ENCODE peak calls at places on chromosomes 16 and 17, in ten cellular contexts. One of them, this sample, is unnamed.
A peak's percentile ranks its signal among the peaks of the same experiment; 100 is the strongest.

GRCh38 chr17:18115517-18115916 is 7.0 kb downstream of the MYO15A start:
- DNase-seq in HT1080: no peak
- DNase-seq in NCI-H774: no peak
- DNase-seq in AG04450: no peak
- DNase-seq in T-cell: no peak
- DNase-seq in KG1: no peak
- DNase-seq in caudate nucleus: no peak
- DNase-seq in CD8-positive, alpha-beta memory T cell: no peak
- DNase-seq in stimulated activated CD8-positive, alpha-beta memory T cell treated with anti-CD3 and anti-CD28 coated beads, Interleukin-4, amount 100 ng/mL, for 4 hours: no peak
- DNase-seq in mucosa of descending colon: no peak
- DNase-seq in this sample: no peak

GRCh38 chr17:27748360-27748825 is 51.9 kb downstream of the NOS2 start:
- DNase-seq in HT1080: no peak
- DNase-seq in NCI-H774: no peak
- DNase-seq in AG04450: no peak
- DNase-seq in T-cell: no peak
- DNase-seq in KG1: no peak
- DNase-seq in caudate nucleus: no peak
- DNase-seq in CD8-positive, alpha-beta memory T cell: no peak
- DNase-seq in stimulated activated CD8-positive, alpha-beta memory T cell treated with anti-CD3 and anti-CD28 coated beads, Interleukin-4, amount 100 ng/mL, for 4 hours: no peak
- DNase-seq in mucosa of descending colon: no peak
- DNase-seq in this sample: no peak

GRCh38 chr17:17492562-17492961 is 3.6 kb downstream of the RASD1 start:
- DNase-seq in HT1080: no peak
- DNase-seq in NCI-H774: no peak
- DNase-seq in AG04450: no peak
- DNase-seq in T-cell: no peak
- DNase-seq in KG1: no peak
- DNase-seq in caudate nucleus: no peak
- DNase-seq in CD8-positive, alpha-beta memory T cell: no peak
- DNase-seq in stimulated activated CD8-positive, alpha-beta memory T cell treated with anti-CD3 and anti-CD28 coated beads, Interleukin-4, amount 100 ng/mL, for 4 hours: no peak
- DNase-seq in mucosa of descending colon: no peak
- DNase-seq in this sample: no peak

GRCh38 chr16:72162105-72162680 is 9.8 kb downstream of the PMFBP1 start:
- DNase-seq in HT1080: no peak
- DNase-seq in NCI-H774: no peak
- DNase-seq in AG04450: no peak
- DNase-seq in T-cell: no peak
- DNase-seq in KG1: no peak
- DNase-seq in caudate nucleus: no peak
- DNase-seq in CD8-positive, alpha-beta memory T cell: no peak
- DNase-seq in stimulated activated CD8-positive, alpha-beta memory T cell treated with anti-CD3 and anti-CD28 coated beads, Interleukin-4, amount 100 ng/mL, for 4 hours: no peak
- DNase-seq in mucosa of descending colon: no peak
- DNase-seq in this sample: no peak

GRCh38 chr17:17345294-17345597 is 42.1 kb downstream of the NT5M start:
- DNase-seq in HT1080: no peak
- DNase-seq in NCI-H774: no peak
- DNase-seq in AG04450: no peak
- DNase-seq in T-cell: no peak
- DNase-seq in KG1: no peak
- DNase-seq in caudate nucleus: no peak
- DNase-seq in CD8-positive, alpha-beta memory T cell: no peak
- DNase-seq in stimulated activated CD8-positive, alpha-beta memory T cell treated with anti-CD3 and anti-CD28 coated beads, Interleukin-4, amount 100 ng/mL, for 4 hours: no peak
- DNase-seq in mucosa of descending colon: no peak
- DNase-seq in this sample: no peak

GRCh38 chr16:54522596-54522995 is 236.0 kb upstream of the IRX3 start:
- DNase-seq in HT1080: no peak
- DNase-seq in NCI-H774: no peak
- DNase-seq in AG04450: no peak
- DNase-seq in T-cell: no peak
- DNase-seq in KG1: no peak
- DNase-seq in caudate nucleus: no peak
- DNase-seq in CD8-positive, alpha-beta memory T cell: no peak
- DNase-seq in stimulated activated CD8-positive, alpha-beta memory T cell treated with anti-CD3 and anti-CD28 coated beads, Interleukin-4, amount 100 ng/mL, for 4 hours: no peak
- DNase-seq in mucosa of descending colon: no peak
- DNase-seq in this sample: no peak

GRCh38 chr17:81044764-81045589 is 10.0 kb downstream of the BAIAP2 start:
- DNase-seq in HT1080: peak; percentile 36
- DNase-seq in NCI-H774: peak; percentile 48
- DNase-seq in AG04450: no peak
- DNase-seq in T-cell: no peak
- DNase-seq in KG1: no peak
- DNase-seq in caudate nucleus: peak; percentile 16
- DNase-seq in CD8-positive, alpha-beta memory T cell: no peak
- DNase-seq in stimulated activated CD8-positive, alpha-beta memory T cell treated with anti-CD3 and anti-CD28 coated beads, Interleukin-4, amount 100 ng/mL, for 4 hours: no peak
- DNase-seq in mucosa of descending colon: peak; percentile 85
- DNase-seq in this sample: no peak

GRCh38 chr16:9567674-9568073 is 476.2 kb downstream of the HAPSTR1 start:
- DNase-seq in HT1080: no peak
- DNase-seq in NCI-H774: peak; percentile 5
- DNase-seq in AG04450: no peak
- DNase-seq in T-cell: no peak
- DNase-seq in KG1: no peak
- DNase-seq in caudate nucleus: no peak
- DNase-seq in CD8-positive, alpha-beta memory T cell: no peak
- DNase-seq in stimulated activated CD8-positive, alpha-beta memory T cell treated with anti-CD3 and anti-CD28 coated beads, Interleukin-4, amount 100 ng/mL, for 4 hours: no peak
- DNase-seq in mucosa of descending colon: no peak
- DNase-seq in this sample: no peak

GRCh38 chr17:57985675-57985974 is 2.4 kb downstream of the VEZF1 start:
- DNase-seq in HT1080: peak; percentile 66
- DNase-seq in NCI-H774: no peak
- DNase-seq in AG04450: no peak
- DNase-seq in T-cell: no peak
- DNase-seq in KG1: no peak
- DNase-seq in caudate nucleus: no peak
- DNase-seq in CD8-positive, alpha-beta memory T cell: no peak
- DNase-seq in stimulated activated CD8-positive, alpha-beta memory T cell treated with anti-CD3 and anti-CD28 coated beads, Interleukin-4, amount 100 ng/mL, for 4 hours: no peak
- DNase-seq in mucosa of descending colon: no peak
- DNase-seq in this sample: peak; percentile 64

GRCh38 chr17:73831699-73832098 is 187.5 kb upstream of the SDK2 start:
- DNase-seq in HT1080: no peak
- DNase-seq in NCI-H774: no peak
- DNase-seq in AG04450: no peak
- DNase-seq in T-cell: no peak
- DNase-seq in KG1: no peak
- DNase-seq in caudate nucleus: no peak
- DNase-seq in CD8-positive, alpha-beta memory T cell: no peak
- DNase-seq in stimulated activated CD8-positive, alpha-beta memory T cell treated with anti-CD3 and anti-CD28 coated beads, Interleukin-4, amount 100 ng/mL, for 4 hours: no peak
- DNase-seq in mucosa of descending colon: no peak
- DNase-seq in this sample: no peak

GRCh38 chr17:17979778-17980177 is 7.1 kb downstream of the DRC3 start:
- DNase-seq in HT1080: no peak
- DNase-seq in NCI-H774: no peak
- DNase-seq in AG04450: no peak
- DNase-seq in T-cell: no peak
- DNase-seq in KG1: no peak
- DNase-seq in caudate nucleus: no peak
- DNase-seq in CD8-positive, alpha-beta memory T cell: no peak
- DNase-seq in stimulated activated CD8-positive, alpha-beta memory T cell treated with anti-CD3 and anti-CD28 coated beads, Interleukin-4, amount 100 ng/mL, for 4 hours: no peak
- DNase-seq in mucosa of descending colon: no peak
- DNase-seq in this sample: no peak

GRCh38 chr16:66617728-66618127 is 13.2 kb downstream of the CMTM3 start:
- DNase-seq in HT1080: no peak
- DNase-seq in NCI-H774: no peak
- DNase-seq in AG04450: no peak
- DNase-seq in T-cell: no peak
- DNase-seq in KG1: no peak
- DNase-seq in caudate nucleus: no peak
- DNase-seq in CD8-positive, alpha-beta memory T cell: no peak
- DNase-seq in stimulated activated CD8-positive, alpha-beta memory T cell treated with anti-CD3 and anti-CD28 coated beads, Interleukin-4, amount 100 ng/mL, for 4 hours: no peak
- DNase-seq in mucosa of descending colon: no peak
- DNase-seq in this sample: no peak

GRCh38 chr17:1123397-1124237 is 56.2 kb downstream of the ABR start:
- DNase-seq in HT1080: no peak
- DNase-seq in NCI-H774: no peak
- DNase-seq in AG04450: no peak
- DNase-seq in T-cell: no peak
- DNase-seq in KG1: no peak
- DNase-seq in caudate nucleus: no peak
- DNase-seq in CD8-positive, alpha-beta memory T cell: no peak
- DNase-seq in stimulated activated CD8-positive, alpha-beta memory T cell treated with anti-CD3 and anti-CD28 coated beads, Interleukin-4, amount 100 ng/mL, for 4 hours: no peak
- DNase-seq in mucosa of descending colon: no peak
- DNase-seq in this sample: no peak

This sample was measured in RKO.